ENCODE peak calls at places on chromosomes 16 and 17, in nine cellular contexts. One of them, this sample, is unnamed.

GRCh38 chr16:77599793-77600415 is 122.4 kb upstream of the NUDT7 start:
- DNase-seq in sigmoid colon: no peak
- DNase-seq in Peyer's patch: peak
- DNase-seq in right atrium auricular region: no peak
- DNase-seq in AG10803: peak
- DNase-seq in testis: peak
- DNase-seq in fibroblast of lung: peak
- DNase-seq in heart right ventricle: no peak
- DNase-seq in PC-9: no peak
- DNase-seq in this sample: no peak

GRCh38 chr17:2710804-2711607 is 558 bp downstream of the CLUH start:
- DNase-seq in sigmoid colon: peak
- DNase-seq in Peyer's patch: no peak
- DNase-seq in right atrium auricular region: no peak
- DNase-seq in AG10803: no peak
- DNase-seq in testis: no peak
- DNase-seq in fibroblast of lung: no peak
- DNase-seq in heart right ventricle: no peak
- DNase-seq in PC-9: no peak
- DNase-seq in this sample: no peak

GRCh38 chr17:21242780-21243515 is 10.3 kb downstream of the NATD1 start:
- DNase-seq in sigmoid colon: no peak
- DNase-seq in Peyer's patch: no peak
- DNase-seq in right atrium auricular region: no peak
- DNase-seq in AG10803: no peak
- DNase-seq in testis: no peak
- DNase-seq in fibroblast of lung: no peak
- DNase-seq in heart right ventricle: peak
- DNase-seq in PC-9: no peak
- DNase-seq in this sample: no peak

GRCh38 chr16:87203060-87203656 is 114.0 kb downstream of the C16orf95 start:
- DNase-seq in sigmoid colon: no peak
- DNase-seq in Peyer's patch: peak
- DNase-seq in right atrium auricular region: no peak
- DNase-seq in AG10803: peak
- DNase-seq in testis: peak
- DNase-seq in fibroblast of lung: peak
- DNase-seq in heart right ventricle: peak
- DNase-seq in PC-9: peak
- DNase-seq in this sample: peak

GRCh38 chr17:66276328-66276937 is 26.0 kb upstream of the PRKCA start:
- DNase-seq in sigmoid colon: no peak
- DNase-seq in Peyer's patch: no peak
- DNase-seq in right atrium auricular region: no peak
- DNase-seq in AG10803: peak
- DNase-seq in testis: no peak
- DNase-seq in fibroblast of lung: peak
- DNase-seq in heart right ventricle: no peak
- DNase-seq in PC-9: no peak
- DNase-seq in this sample: no peak

GRCh38 chr16:49652441-49653175 is 203.3 kb downstream of the ZNF423 start:
- DNase-seq in sigmoid colon: peak
- DNase-seq in Peyer's patch: no peak
- DNase-seq in right atrium auricular region: peak
- DNase-seq in AG10803: peak
- DNase-seq in testis: no peak
- DNase-seq in fibroblast of lung: peak
- DNase-seq in heart right ventricle: peak
- DNase-seq in PC-9: no peak
- DNase-seq in this sample: no peak

GRCh38 chr16:21026846-21027245 is 123.8 kb downstream of the DNAH3 start:
- DNase-seq in sigmoid colon: no peak
- DNase-seq in Peyer's patch: no peak
- DNase-seq in right atrium auricular region: no peak
- DNase-seq in AG10803: no peak
- DNase-seq in testis: no peak
- DNase-seq in fibroblast of lung: no peak
- DNase-seq in heart right ventricle: no peak
- DNase-seq in PC-9: no peak
- DNase-seq in this sample: no peak

GRCh38 chr17:62804822-62805221 is 3.3 kb downstream of the MARCHF10 start:
- DNase-seq in sigmoid colon: no peak
- DNase-seq in Peyer's patch: no peak
- DNase-seq in right atrium auricular region: no peak
- DNase-seq in AG10803: peak
- DNase-seq in testis: no peak
- DNase-seq in fibroblast of lung: peak
- DNase-seq in heart right ventricle: no peak
- DNase-seq in PC-9: peak
- DNase-seq in this sample: no peak

DNA sequence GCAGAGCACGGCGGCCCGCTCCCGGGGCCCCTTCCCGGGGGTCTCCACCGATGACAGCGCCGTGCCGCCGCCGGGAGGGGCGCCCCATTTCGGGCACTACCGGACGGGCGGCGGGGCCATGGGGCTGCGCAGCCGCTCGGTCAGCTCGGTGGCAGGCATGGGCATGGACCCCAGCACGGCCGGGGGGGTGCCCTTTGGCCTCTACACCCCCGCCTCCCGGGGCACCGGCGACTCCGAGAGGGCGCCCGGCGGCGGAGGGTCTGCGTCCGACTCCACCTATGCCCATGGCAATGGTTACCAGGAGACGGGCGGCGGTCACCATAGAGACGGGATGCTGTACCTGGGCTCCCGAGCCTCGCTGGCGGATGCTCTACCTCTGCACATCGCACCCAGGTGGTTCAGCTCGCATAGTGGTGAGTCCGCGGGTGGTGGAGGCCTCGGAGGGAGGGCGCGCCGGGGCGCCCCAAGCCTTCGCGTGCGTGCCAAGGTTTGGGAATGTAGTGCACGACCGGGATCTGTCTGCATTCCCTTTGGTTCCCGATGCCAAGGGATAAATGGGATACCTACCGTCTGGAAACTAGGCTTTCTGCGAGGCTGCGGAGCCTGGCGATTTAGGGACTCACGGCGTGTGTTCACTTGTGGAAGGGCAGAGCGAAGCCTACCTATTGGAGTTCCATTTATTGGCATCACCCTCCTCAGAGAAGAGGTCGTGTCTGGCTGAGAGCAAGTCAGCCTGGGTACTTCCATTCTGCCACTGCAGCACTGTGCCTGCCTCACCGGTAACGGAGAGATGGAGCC is 1.1 kb downstream of the ZNRF1 start:
- DNase-seq in sigmoid colon: peak
- DNase-seq in Peyer's patch: peak
- DNase-seq in right atrium auricular region: peak
- DNase-seq in AG10803: no peak
- DNase-seq in testis: peak
- DNase-seq in fibroblast of lung: no peak
- DNase-seq in heart right ventricle: peak
- DNase-seq in PC-9: peak
- DNase-seq in this sample: no peak
- TF ChIP-seq CTCF in sigmoid colon: no peak
- TF ChIP-seq CTCF in Peyer's patch: no peak
- TF ChIP-seq CTCF in right atrium auricular region: no peak
- TF ChIP-seq CTCF in AG10803: no peak
- TF ChIP-seq CTCF in testis: no peak
- TF ChIP-seq CTCF in fibroblast of lung: no peak
- TF ChIP-seq CTCF in heart right ventricle: no peak
- TF ChIP-seq CTCF in PC-9: no peak
- TF ChIP-seq CTCF in this sample: no peak

GRCh38 chr17:82449883-82450356 is 632 bp downstream of the CYBC1 start:
- DNase-seq in sigmoid colon: no peak
- DNase-seq in Peyer's patch: no peak
- DNase-seq in right atrium auricular region: no peak
- DNase-seq in AG10803: no peak
- DNase-seq in testis: no peak
- DNase-seq in fibroblast of lung: no peak
- DNase-seq in heart right ventricle: peak
- DNase-seq in PC-9: no peak
- DNase-seq in this sample: no peak

GRCh38 chr17:82446649-82447048 is 3.9 kb downstream of the CYBC1 start:
- DNase-seq in sigmoid colon: no peak
- DNase-seq in Peyer's patch: no peak
- DNase-seq in right atrium auricular region: no peak
- DNase-seq in AG10803: no peak
- DNase-seq in testis: peak
- DNase-seq in fibroblast of lung: no peak
- DNase-seq in heart right ventricle: no peak
- DNase-seq in PC-9: no peak
- DNase-seq in this sample: no peak

GRCh38 chr17:82452162-82452561 is 1.6 kb upstream of the CYBC1 start:
- DNase-seq in sigmoid colon: no peak
- DNase-seq in Peyer's patch: no peak
- DNase-seq in right atrium auricular region: no peak
- DNase-seq in AG10803: no peak
- DNase-seq in testis: no peak
- DNase-seq in fibroblast of lung: no peak
- DNase-seq in heart right ventricle: no peak
- DNase-seq in PC-9: no peak
- DNase-seq in this sample: no peak

GRCh38 chr17:82450357-82451106 is at the start of gene CYBC1:
- DNase-seq in sigmoid colon: peak
- DNase-seq in Peyer's patch: peak
- DNase-seq in right atrium auricular region: peak
- DNase-seq in AG10803: peak
- DNase-seq in testis: peak
- DNase-seq in fibroblast of lung: peak
- DNase-seq in heart right ventricle: peak
- DNase-seq in PC-9: peak
- DNase-seq in this sample: peak

GRCh38 chr17:82449136-82449882 is 1.2 kb downstream of the CYBC1 start:
- DNase-seq in sigmoid colon: no peak
- DNase-seq in Peyer's patch: peak
- DNase-seq in right atrium auricular region: no peak
- DNase-seq in AG10803: no peak
- DNase-seq in testis: peak
- DNase-seq in fibroblast of lung: no peak
- DNase-seq in heart right ventricle: peak
- DNase-seq in PC-9: no peak
- DNase-seq in this sample: no peak
- H3K4me3 ChIP-seq in sigmoid colon: peak
- H3K4me3 ChIP-seq in Peyer's patch: peak
- H3K4me3 ChIP-seq in right atrium auricular region: peak
- H3K4me3 ChIP-seq in AG10803: peak
- H3K4me3 ChIP-seq in testis: peak
- H3K4me3 ChIP-seq in fibroblast of lung: peak
- H3K4me3 ChIP-seq in heart right ventricle: peak
- H3K4me3 ChIP-seq in PC-9: peak
- H3K4me3 ChIP-seq in this sample: peak

GRCh38 chr17:32940706-32941390 is 12.9 kb downstream of the TMEM98 start:
- DNase-seq in sigmoid colon: no peak
- DNase-seq in Peyer's patch: no peak
- DNase-seq in right atrium auricular region: no peak
- DNase-seq in AG10803: no peak
- DNase-seq in testis: no peak
- DNase-seq in fibroblast of lung: no peak
- DNase-seq in heart right ventricle: no peak
- DNase-seq in PC-9: no peak
- DNase-seq in this sample: no peak

GRCh38 chr17:32943206-32943605 is 15.3 kb downstream of the TMEM98 start:
- DNase-seq in sigmoid colon: no peak
- DNase-seq in Peyer's patch: no peak
- DNase-seq in right atrium auricular region: no peak
- DNase-seq in AG10803: peak
- DNase-seq in testis: no peak
- DNase-seq in fibroblast of lung: no peak
- DNase-seq in heart right ventricle: no peak
- DNase-seq in PC-9: no peak
- DNase-seq in this sample: no peak

GRCh38 chr17:32944248-32945020 is 16.5 kb downstream of the TMEM98 start:
- DNase-seq in sigmoid colon: no peak
- DNase-seq in Peyer's patch: no peak
- DNase-seq in right atrium auricular region: no peak
- DNase-seq in AG10803: no peak
- DNase-seq in testis: no peak
- DNase-seq in fibroblast of lung: no peak
- DNase-seq in heart right ventricle: no peak
- DNase-seq in PC-9: no peak
- DNase-seq in this sample: no peak

GRCh38 chr17:32943647-32944191 is 15.8 kb downstream of the TMEM98 start:
- DNase-seq in sigmoid colon: peak
- DNase-seq in Peyer's patch: peak
- DNase-seq in right atrium auricular region: peak
- DNase-seq in AG10803: peak
- DNase-seq in testis: no peak
- DNase-seq in fibroblast of lung: peak
- DNase-seq in heart right ventricle: no peak
- DNase-seq in PC-9: no peak
- DNase-seq in this sample: peak

DNA sequence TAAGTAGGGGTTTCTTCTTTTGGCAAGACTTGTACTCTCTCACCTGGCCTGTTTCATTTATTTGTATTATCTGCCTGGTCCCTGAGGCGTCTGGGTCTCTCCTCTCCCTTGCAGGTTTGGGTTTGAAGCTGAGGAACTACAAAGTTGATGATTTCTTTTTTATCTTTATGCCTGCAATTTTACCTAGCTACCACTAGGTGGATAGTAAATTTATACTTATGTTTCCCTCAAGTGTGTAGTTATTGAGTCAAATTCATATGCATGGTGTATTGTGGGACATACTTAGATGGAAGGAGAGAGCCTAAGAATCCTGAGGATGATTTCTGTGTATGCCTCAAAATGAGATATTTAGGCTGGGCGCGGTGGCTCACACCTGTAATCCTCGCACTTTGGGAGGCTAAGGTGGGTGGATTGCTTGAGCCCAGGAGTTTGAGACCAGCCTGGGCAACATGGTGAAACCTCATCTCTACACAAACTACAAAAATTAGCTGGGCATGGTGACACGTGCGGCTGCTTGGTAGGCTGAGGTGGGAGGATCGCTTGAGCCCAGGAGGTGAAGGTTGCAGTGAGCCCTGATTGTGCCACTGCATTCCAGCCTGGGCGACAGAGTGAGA is 13.6 kb downstream of the TMEM98 start:
- DNase-seq in sigmoid colon: no peak
- DNase-seq in Peyer's patch: no peak
- DNase-seq in right atrium auricular region: no peak
- DNase-seq in AG10803: no peak
- DNase-seq in testis: no peak
- DNase-seq in fibroblast of lung: no peak
- DNase-seq in heart right ventricle: no peak
- DNase-seq in PC-9: no peak
- DNase-seq in this sample: no peak
- TF ChIP-seq CTCF in sigmoid colon: no peak
- TF ChIP-seq CTCF in Peyer's patch: no peak
- TF ChIP-seq CTCF in right atrium auricular region: no peak
- TF ChIP-seq CTCF in AG10803: peak
- TF ChIP-seq CTCF in testis: no peak
- TF ChIP-seq CTCF in fibroblast of lung: peak
- TF ChIP-seq CTCF in heart right ventricle: peak
- TF ChIP-seq CTCF in PC-9: peak
- TF ChIP-seq CTCF in this sample: peak

DNA sequence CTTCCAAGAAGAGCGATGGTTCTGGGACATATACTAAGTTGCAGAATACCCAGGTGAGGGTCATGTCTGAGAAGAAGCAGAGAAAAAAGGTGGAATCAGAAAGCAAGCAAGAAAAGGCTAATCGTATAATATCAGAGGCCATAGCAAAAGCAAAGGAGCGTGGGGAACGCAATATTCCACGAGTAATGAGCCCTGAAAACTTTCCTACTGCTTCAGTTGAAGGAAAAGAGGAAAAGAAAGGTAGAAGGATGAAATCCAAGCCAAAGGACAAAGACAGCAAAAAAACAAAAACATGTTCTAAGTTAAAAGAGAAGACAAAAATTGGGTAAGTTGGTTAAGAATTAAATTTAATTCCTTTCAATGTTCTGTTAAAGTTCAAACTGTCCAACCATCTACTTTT is 154.7 kb downstream of the CHD9 start:
- DNase-seq in sigmoid colon: no peak
- DNase-seq in Peyer's patch: no peak
- DNase-seq in right atrium auricular region: no peak
- DNase-seq in AG10803: no peak
- DNase-seq in testis: no peak
- DNase-seq in fibroblast of lung: no peak
- DNase-seq in heart right ventricle: no peak
- DNase-seq in PC-9: no peak
- DNase-seq in this sample: no peak
- H3K4me3 ChIP-seq in sigmoid colon: peak
- H3K4me3 ChIP-seq in Peyer's patch: no peak
- H3K4me3 ChIP-seq in right atrium auricular region: peak
- H3K4me3 ChIP-seq in AG10803: peak
- H3K4me3 ChIP-seq in testis: peak
- H3K4me3 ChIP-seq in fibroblast of lung: peak
- H3K4me3 ChIP-seq in heart right ventricle: peak
- H3K4me3 ChIP-seq in PC-9: no peak
- H3K4me3 ChIP-seq in this sample: peak

This sample was measured in HFF-Myc.